ENCODE peak calls at places on chromosomes 1 and 21, in four cellular contexts. V is upper lobe of right lung, R is ascending aorta, X is body of pancreas. O is an unnamed sample.

GRCh38 chr21:42384999-42385398 is 10.9 kb downstream of the TMPRSS3 start:
- DNase-seq in X (no peak), R (no peak), V (peak), O (no peak)

GRCh38 chr1:182418929-182419328 is 18.5 kb upstream of the TEDDM1 start:
- DNase-seq in R (no peak), X (no peak), V (no peak), O (no peak)

GRCh38 chr1:184418955-184419733 is 32.3 kb downstream of the C1orf21 start:
- DNase-seq in R (no peak), V (no peak), X (no peak), O (no peak)

GRCh38 chr1:87369736-87370135 is 41.1 kb downstream of the LMO4 start:
- DNase-seq in X (no peak), V (no peak), R (no peak), O (no peak)

GRCh38 chr1:94743866-94744265 is 76.3 kb upstream of the SLC44A3 start:
- DNase-seq in V (no peak), R (no peak), X (no peak), O (no peak)

GRCh38 chr1:226686440-226687436 is 52.3 kb downstream of the ITPKB start:
- DNase-seq in X (no peak), V (no peak), R (no peak), O (no peak)

GRCh38 chr1:157948547-157949152 is 44.8 kb upstream of the KIRREL1 start:
- DNase-seq in R (no peak), X (no peak), V (no peak), O (peak)

GRCh38 chr1:153801786-153802697 is 26.8 kb downstream of the SLC27A3 start:
- DNase-seq in X (no peak), R (no peak), V (peak), O (no peak)

GRCh38 chr1:43930168-43930948 is 3.2 kb upstream of the ARTN start:
- DNase-seq in X (peak), V (no peak), R (no peak), O (peak)

GRCh38 chr21:40768056-40768455 is 78.9 kb downstream of the DSCAM start:
- DNase-seq in R (no peak), X (no peak), V (no peak), O (no peak)

GRCh38 chr1:100530901-100531487 is 6.9 kb upstream of the GPR88 start:
- DNase-seq in V (no peak), R (no peak), X (peak), O (peak)

GRCh38 chr1:151199860-151200581 is 1.7 kb downstream of the PIP5K1A start:
- DNase-seq in R (peak), V (no peak), X (peak), O (no peak)

GRCh38 chr1:2602311-2602835 is 15.8 kb downstream of the PRXL2B start:
- DNase-seq in X (no peak), V (peak), R (peak), O (no peak)

GRCh38 chr1:178006043-178006442 is 36.2 kb upstream of the SEC16B start:
- DNase-seq in V (no peak), R (no peak), X (no peak), O (no peak)
- H3K4me3 ChIP-seq in V (no peak), R (no peak), X (no peak), O (no peak)

DNA sequence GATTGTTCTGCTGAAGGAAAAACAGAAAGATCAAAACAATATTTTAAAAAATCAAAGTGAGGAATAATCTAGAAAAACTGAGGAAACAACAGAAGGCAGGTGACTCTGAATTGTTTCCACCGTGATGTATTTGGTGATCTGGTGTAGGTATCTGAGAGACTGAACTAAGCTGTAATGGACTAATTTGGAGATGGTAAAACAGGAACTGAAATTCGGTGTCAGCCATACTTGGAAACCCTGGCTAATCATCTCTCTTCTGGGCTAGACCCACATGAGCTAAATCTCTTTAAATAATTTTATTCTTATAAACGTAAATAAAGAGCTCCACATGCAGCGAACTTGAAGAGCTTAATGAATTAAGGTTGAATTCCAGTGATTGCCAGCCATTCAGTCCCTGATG is 1226.1 kb downstream of the NCAM2 start:
- DNase-seq in R (no peak), X (no peak), V (no peak), O (no peak)
- H3K4me3 ChIP-seq in R (no peak), X (no peak), V (no peak), O (no peak)

DNA sequence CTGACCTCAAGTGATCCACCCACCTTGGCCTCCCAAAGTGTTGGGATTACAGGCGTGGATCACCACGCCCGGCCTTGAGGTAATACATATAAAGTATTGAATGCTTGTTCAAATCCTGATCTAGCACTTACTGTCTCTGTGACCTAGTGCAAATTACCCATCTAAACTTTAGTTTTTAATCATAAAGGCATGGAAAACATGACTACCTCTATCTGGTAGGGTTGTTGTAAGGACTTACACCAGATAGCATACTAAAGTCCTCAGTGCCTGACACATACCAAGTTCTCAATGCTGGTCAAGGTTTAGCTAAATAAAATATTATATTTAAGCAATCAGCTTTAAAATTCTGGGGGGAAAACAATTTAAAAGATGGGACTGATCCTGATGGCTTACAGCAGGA is 38.3 kb downstream of the RAB3GAP2 start:
- DNase-seq in R (no peak), V (no peak), X (no peak), O (no peak)
- H3K4me3 ChIP-seq in R (no peak), V (no peak), X (no peak), O (no peak)

GRCh38 chr1:228299901-228300300 is 92.1 kb downstream of the OBSCN start:
- DNase-seq in V (peak), R (no peak), X (no peak), O (no peak)

GRCh38 chr1:228304766-228305395 is 97.0 kb downstream of the OBSCN start:
- DNase-seq in V (peak), R (peak), X (no peak), O (no peak)

GRCh38 chr1:228304225-228304624 is 96.4 kb downstream of the OBSCN start:
- DNase-seq in X (no peak), V (peak), R (peak), O (no peak)

GRCh38 chr1:228303596-228303995 is 95.8 kb downstream of the OBSCN start:
- DNase-seq in V (no peak), X (no peak), R (peak), O (no peak)

GRCh38 chr1:228302086-228302485 is 94.2 kb downstream of the OBSCN start:
- DNase-seq in R (no peak), V (no peak), X (no peak), O (no peak)
- H3K4me3 ChIP-seq in R (no peak), V (no peak), X (no peak), O (no peak)

DNA sequence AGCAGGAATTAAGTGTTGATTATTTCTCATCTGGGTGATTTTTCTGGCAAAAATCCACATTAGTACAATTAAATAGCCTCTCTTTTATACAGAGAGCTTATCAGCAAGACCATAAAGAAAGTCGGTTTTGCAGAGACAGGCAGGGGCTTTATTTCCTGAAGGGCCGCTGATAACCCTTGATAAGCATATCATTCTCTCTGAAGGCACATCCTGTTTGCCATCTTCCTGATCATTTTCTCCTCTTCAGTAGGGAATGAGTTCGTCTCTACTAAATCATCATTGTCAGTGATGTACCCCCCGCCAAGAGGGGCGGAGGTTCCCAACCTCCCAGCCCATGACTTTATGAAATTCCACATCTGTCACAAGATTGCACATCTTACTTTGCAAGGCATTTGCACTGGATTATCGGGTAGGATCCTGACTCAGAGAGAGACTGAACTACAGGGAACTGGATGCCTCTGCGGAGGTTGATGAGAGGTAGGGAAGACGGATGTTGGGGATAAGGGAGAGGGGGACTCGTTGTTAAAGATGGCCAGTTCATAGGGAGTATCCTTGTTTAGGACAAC is 115.7 kb downstream of the KCNJ6 start:
- DNase-seq in V (no peak), R (no peak), X (no peak), O (no peak)
- H3K4me3 ChIP-seq in V (no peak), R (no peak), X (no peak), O (no peak)